ENCODE peak calls at places on chromosomes 6 and 20, in eight cellular contexts. U is HepG2, B is A549, P is GM12878, D is HCT116, I is K562, S is NB4, G is H1. L is an unnamed sample.

GRCh38 chr6:72245565-72245964 is 359.2 kb downstream of the RIMS1 start:
- DNase-seq in I (no peak), P (no peak), U (no peak), B (no peak), G (peak), D (no peak), S (no peak), L (peak)

GRCh38 chr6:7154341-7155139 is 46.8 kb downstream of the RREB1 start:
- DNase-seq in G (no peak), I (no peak), B (no peak), S (peak), U (no peak), D (no peak), P (peak), L (no peak)

GRCh38 chr20:52744441-52744840 is 227.7 kb upstream of the TSHZ2 start:
- DNase-seq in U (no peak), D (no peak), P (no peak), G (no peak), B (no peak), I (no peak), S (no peak), L (no peak)

GRCh38 chr6:108434222-108434621 is 126.5 kb upstream of the FOXO3 start:
- DNase-seq in D (no peak), U (no peak), P (no peak), I (no peak), S (peak), B (no peak), G (no peak), L (no peak)

GRCh38 chr6:107665386-107665785 is 158.7 kb downstream of the SCML4 start:
- DNase-seq in B (no peak), P (no peak), D (no peak), G (no peak), I (no peak), U (no peak), S (no peak), L (no peak)

GRCh38 chr6:89251170-89251569 is 34.0 kb upstream of the GABRR1 start:
- DNase-seq in P (no peak), I (no peak), B (no peak), G (no peak), S (no peak), U (no peak), D (no peak), L (no peak)

GRCh38 chr6:144528605-144529425 is 243.7 kb downstream of the UTRN start:
- DNase-seq in S (peak), I (peak), P (no peak), G (no peak), B (no peak), U (no peak), D (no peak), L (peak)

GRCh38 chr6:79597155-79597554 is 34.0 kb upstream of the SH3BGRL2 start:
- DNase-seq in U (no peak), G (no peak), I (no peak), P (no peak), S (no peak), B (no peak), D (no peak), L (no peak)

GRCh38 chr6:11632795-11633511 is 95.4 kb downstream of the TMEM170B start:
- DNase-seq in P (no peak), D (no peak), G (no peak), S (no peak), B (no peak), U (no peak), I (no peak), L (no peak)

GRCh38 chr6:72328775-72329174 is 293.1 kb upstream of the KCNQ5 start:
- DNase-seq in S (no peak), I (no peak), G (no peak), P (no peak), B (no peak), U (no peak), D (no peak), L (no peak)

GRCh38 chr6:105077592-105078463 is 102.0 kb downstream of the POPDC3 start:
- DNase-seq in U (peak), I (peak), S (peak), P (no peak), B (peak), G (no peak), D (peak), L (no peak)

GRCh38 chr20:63980317-63980805 is 571 bp upstream of the PRPF6 start:
- DNase-seq in I (no peak), B (no peak), U (peak), G (no peak), P (no peak), D (no peak), S (no peak), L (no peak)

GRCh38 chr6:118974790-118975189 is 39.8 kb upstream of the MCM9 start:
- DNase-seq in P (no peak), G (no peak), S (no peak), B (no peak), I (no peak), U (no peak), D (no peak), L (no peak)

GRCh38 chr6:33987531-33988021 is 158.3 kb downstream of the GRM4 start:
- DNase-seq in B (no peak), P (no peak), U (no peak), S (no peak), D (peak), I (no peak), G (no peak), L (no peak)

GRCh38 chr6:20655317-20655716 is 121.1 kb downstream of the CDKAL1 start:
- DNase-seq in P (no peak), U (no peak), I (no peak), S (no peak), G (no peak), D (no peak), B (no peak), L (no peak)

GRCh38 chr6:1726341-1726763 is 116.6 kb downstream of the FOXC1 start:
- DNase-seq in P (no peak), G (no peak), D (no peak), B (no peak), S (no peak), U (no peak), I (no peak), L (no peak)

GRCh38 chr6:7590918-7591302 is 912 bp downstream of the SNRNP48 start:
- DNase-seq in D (no peak), I (peak), B (no peak), G (no peak), U (peak), P (no peak), S (peak), L (no peak)

GRCh38 chr6:113818528-113818927 is 38.6 kb upstream of the MARCKS start:
- DNase-seq in G (no peak), P (no peak), B (no peak), U (no peak), D (no peak), S (no peak), I (no peak), L (no peak)

GRCh38 chr6:37525460-37526357 is 26.0 kb upstream of the CCDC167 start:
- DNase-seq in B (no peak), I (peak), P (no peak), D (no peak), G (no peak), U (no peak), S (peak), L (peak)
- TF ChIP-seq MAX in B (no peak), I (no peak), P (no peak), D (no peak), G (no peak), U (no peak), S (no peak), L (no peak)

DNA sequence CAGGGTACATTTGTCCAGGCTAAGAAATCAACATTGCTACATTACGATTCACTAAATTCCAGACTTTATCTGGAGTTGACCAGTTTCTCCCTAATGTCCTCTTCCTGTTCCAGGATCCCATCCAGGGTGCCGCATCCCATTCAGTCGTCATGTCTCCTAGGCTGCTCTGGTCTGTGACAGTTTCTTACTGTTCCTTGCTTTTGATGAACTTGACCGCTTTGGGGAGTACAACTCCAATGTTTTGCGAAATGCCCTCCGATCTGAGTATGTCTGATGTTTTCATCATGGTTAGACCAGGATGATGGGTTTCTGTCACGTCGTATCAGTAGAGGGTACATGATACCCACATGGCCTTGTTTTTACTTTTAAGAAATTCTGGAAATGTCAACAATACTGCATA is 62.2 kb downstream of the CTCFL start:
- DNase-seq in B (no peak), P (no peak), D (no peak), S (no peak), U (no peak), I (no peak), G (no peak), L (no peak)
- TF ChIP-seq MAX in B (no peak), P (no peak), D (no peak), S (no peak), U (no peak), I (no peak), G (no peak), L (no peak)

GRCh38 chr20:55094353-55094861 is 619.0 kb downstream of the DOK5 start:
- DNase-seq in B (no peak), U (no peak), I (peak), S (no peak), D (no peak), P (no peak), G (no peak), L (no peak)

GRCh38 chr20:55099251-55099650 is 623.9 kb downstream of the DOK5 start:
- DNase-seq in B (no peak), I (no peak), P (no peak), D (no peak), U (no peak), G (no peak), S (no peak), L (no peak)

GRCh38 chr20:55103188-55103587 is 627.8 kb downstream of the DOK5 start:
- DNase-seq in I (peak), U (no peak), S (no peak), G (no peak), P (no peak), B (no peak), D (no peak), L (no peak)

GRCh38 chr20:55095745-55096450 is 620.5 kb downstream of the DOK5 start:
- DNase-seq in I (no peak), B (no peak), P (no peak), D (no peak), U (no peak), S (no peak), G (no peak), L (no peak)

DNA sequence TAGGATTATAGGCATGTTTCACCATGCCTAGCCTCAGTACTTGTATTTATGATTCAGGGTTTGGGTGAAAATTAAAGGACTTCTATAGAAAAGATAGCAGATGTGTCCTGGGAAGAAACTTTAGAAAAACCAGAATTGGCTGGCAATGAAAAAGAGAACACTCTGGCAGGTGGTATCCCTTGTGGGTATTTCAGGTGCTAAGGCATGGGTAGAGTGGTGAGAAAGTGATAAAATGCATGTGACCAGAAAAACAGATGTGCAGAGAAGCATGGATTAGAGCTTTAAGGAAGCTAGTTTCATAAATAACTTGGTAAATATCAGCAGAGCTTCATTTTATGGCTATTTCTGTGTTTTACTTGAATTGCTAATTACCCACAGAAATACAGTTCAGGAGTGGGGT is 622.2 kb downstream of the DOK5 start:
- DNase-seq in B (no peak), S (no peak), D (no peak), P (no peak), I (no peak), G (no peak), U (no peak), L (no peak)
- TF ChIP-seq MAX in B (no peak), S (no peak), D (no peak), P (no peak), I (no peak), G (no peak), U (no peak), L (no peak)

GRCh38 chr6:116314878-116315277 is 35.1 kb upstream of the TSPYL1 start:
- DNase-seq in B (no peak), U (no peak), G (no peak), I (no peak), D (no peak), P (peak), S (peak), L (no peak)
- TF ChIP-seq MAX in B (no peak), U (no peak), G (no peak), I (no peak), D (no peak), P (no peak), S (no peak), L (no peak)

L was measured in WTC11.